ENCODE peak calls at places on chromosome 17, in six cellular contexts. R is body of pancreas, Q is IMR-90, W is A549, K is stomach, T is esophagus squamous epithelium. E is an unnamed sample.

GRCh38 chr17:39929657-39930407 is 2.3 kb downstream of the LRRC3C start:
- DNase-seq in K (no peak), Q (peak; percentile 82), R (no peak), W (peak; percentile 36), T (no peak), E (no peak)

GRCh38 chr17:68292689-68293040 is 1.4 kb downstream of the ARSG start:
- DNase-seq in W (no peak), Q (no peak), K (no peak), T (no peak), R (no peak), E (no peak)

GRCh38 chr17:66737524-66737923 is 97.4 kb upstream of the CACNG5 start:
- DNase-seq in R (peak; percentile 42), T (no peak), K (no peak), W (no peak), Q (peak; percentile 49), E (no peak)

GRCh38 chr17:73628642-73629552 is 15.3 kb downstream of the SDK2 start:
- DNase-seq in R (no peak), Q (no peak), K (no peak), W (no peak), T (no peak), E (peak; percentile 55)

GRCh38 chr17:59107306-59107670 is 608 bp upstream of the TRIM37 start:
- DNase-seq in R (no peak), K (no peak), Q (no peak), T (no peak), W (no peak), E (no peak)

GRCh38 chr17:28669918-28670317 is 7.9 kb downstream of the SUPT6H start:
- DNase-seq in W (no peak), T (no peak), R (no peak), K (no peak), Q (no peak), E (no peak)

GRCh38 chr17:68509151-68510057 is 2.8 kb upstream of the PRKAR1A start:
- DNase-seq in T (no peak), W (no peak), K (no peak), Q (no peak), R (peak; percentile 40), E (peak; percentile 87)

GRCh38 chr17:41325126-41325525 is 9.6 kb upstream of the KRTAP17-1 start:
- DNase-seq in Q (no peak), T (no peak), W (no peak), R (no peak), K (no peak), E (no peak)

GRCh38 chr17:31549121-31549524 is 157.6 kb downstream of the RAB11FIP4 start:
- DNase-seq in K (no peak), Q (no peak), T (no peak), W (peak; percentile 70), R (no peak), E (no peak)

GRCh38 chr17:31548709-31549108 is 157.2 kb downstream of the RAB11FIP4 start:
- DNase-seq in W (no peak), T (no peak), K (no peak), Q (no peak), R (no peak), E (peak; percentile 51)

GRCh38 chr17:31552568-31552967 is 161.1 kb downstream of the RAB11FIP4 start:
- DNase-seq in Q (no peak), K (no peak), R (no peak), T (no peak), W (no peak), E (no peak)

GRCh38 chr17:31550389-31551056 is 159.0 kb downstream of the RAB11FIP4 start:
- DNase-seq in W (no peak), K (no peak), R (no peak), T (no peak), Q (peak; percentile 24), E (no peak)

DNA sequence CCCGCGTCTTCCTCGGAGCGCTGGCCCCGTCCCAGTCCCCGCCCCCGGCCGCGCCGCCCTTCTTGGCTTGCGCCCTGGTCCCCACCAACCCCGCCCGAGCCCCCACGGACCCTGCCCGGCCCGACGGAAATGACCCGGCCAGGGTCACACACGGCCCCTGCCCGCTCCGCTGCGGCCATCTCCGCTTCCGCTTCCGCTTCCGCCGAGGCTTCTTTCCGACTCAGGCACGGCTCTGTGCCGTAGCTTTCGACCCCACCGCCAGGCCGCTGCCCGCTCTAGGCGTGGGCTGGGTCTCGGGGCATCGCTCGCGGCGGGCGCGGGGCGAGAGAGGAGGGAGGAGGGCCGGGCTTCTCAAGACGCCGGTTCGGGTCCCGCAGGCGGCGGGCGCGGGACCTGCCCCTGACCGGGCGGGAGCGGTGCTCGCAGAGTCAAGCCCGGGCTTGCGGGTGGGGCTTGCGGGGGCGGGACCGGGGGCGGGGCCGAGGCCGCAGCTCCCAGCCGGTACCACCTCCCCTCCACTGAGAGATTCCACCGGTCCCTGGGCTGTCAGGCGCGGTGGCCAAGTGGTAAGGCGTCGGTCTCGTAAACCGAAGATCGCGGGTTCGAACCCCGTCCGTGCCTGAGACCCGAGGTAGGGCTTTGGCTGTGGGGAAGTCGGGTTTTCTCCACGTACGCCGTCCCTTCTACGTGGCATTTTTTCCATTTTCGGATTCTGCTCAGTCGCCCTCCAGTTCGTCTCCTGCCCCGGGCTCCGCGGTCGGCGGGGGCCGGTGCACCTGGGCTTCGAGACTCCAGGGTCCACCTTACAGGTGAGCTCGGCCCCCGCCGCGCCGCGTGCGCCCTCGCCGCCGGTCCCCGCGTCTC is 158.3 kb downstream of the RAB11FIP4 start:
- DNase-seq in R (peak; percentile 96), T (peak; percentile 62), K (peak; percentile 96), W (peak; percentile 87), Q (peak; percentile 92), E (peak; percentile 96)
- TF ChIP-seq POLR2A in R (peak; percentile 64), T (no peak), K (no peak), W (peak; percentile 63), Q (no peak), E (no peak)

GRCh38 chr17:79948918-79949645 is 86.6 kb downstream of the TBC1D16 start:
- DNase-seq in R (no peak), W (no peak), Q (no peak), T (no peak), K (no peak), E (peak; percentile 65)

GRCh38 chr17:79949646-79950292 is 85.9 kb downstream of the TBC1D16 start:
- DNase-seq in T (no peak), Q (no peak), R (no peak), K (no peak), W (no peak), E (no peak)

GRCh38 chr17:79951361-79952264 is 84.1 kb downstream of the TBC1D16 start:
- DNase-seq in R (peak; percentile 83), Q (peak; percentile 89), K (peak; percentile 83), W (no peak), T (no peak), E (no peak)

GRCh38 chr17:79950306-79950705 is 85.4 kb downstream of the TBC1D16 start:
- DNase-seq in R (peak; percentile 55), Q (no peak), K (peak; percentile 69), W (no peak), T (no peak), E (no peak)

DNA sequence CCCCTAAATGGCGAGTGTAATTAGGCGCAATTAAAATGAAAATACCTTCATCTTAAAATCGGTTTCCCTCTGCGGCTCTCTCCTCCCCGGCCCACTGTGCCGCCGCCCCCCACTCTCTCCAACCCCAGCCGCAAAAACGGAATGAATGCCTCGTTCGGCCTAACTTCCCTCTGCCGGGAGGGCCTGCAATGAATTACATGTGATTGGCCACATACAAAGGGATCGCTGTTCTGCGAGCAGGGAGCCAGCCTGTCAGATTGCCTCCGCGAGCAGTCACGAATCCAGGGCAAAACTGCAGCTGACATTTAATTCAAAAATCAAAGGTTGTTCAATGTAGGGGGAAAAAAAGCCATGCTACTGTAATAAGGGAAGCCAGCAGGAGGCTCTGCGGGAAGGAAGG is 85.0 kb downstream of the TBC1D16 start:
- DNase-seq in K (no peak), Q (no peak), W (no peak), T (no peak), R (peak; percentile 49), E (no peak)
- H3K27ac ChIP-seq in K (peak overlapping the region; percentile 9), Q (no peak overlapping the region), W (no peak overlapping the region), T (no peak overlapping the region), R (peak overlapping the region; percentile 87), E (peak overlapping the region; percentile 56)

GRCh38 chr17:49194297-49194607 is 16.1 kb downstream of the GNGT2 start:
- DNase-seq in T (no peak), R (no peak), K (no peak), Q (no peak), W (no peak), E (no peak)

GRCh38 chr17:49190932-49191331 is 19.4 kb downstream of the GNGT2 start:
- DNase-seq in K (no peak), Q (no peak), T (no peak), R (no peak), W (no peak), E (no peak)

GRCh38 chr17:49193513-49194296 is 16.7 kb downstream of the GNGT2 start:
- DNase-seq in Q (peak; percentile 51), K (peak; percentile 43), W (peak; percentile 91), R (peak; percentile 37), T (no peak), E (peak; percentile 79)

GRCh38 chr17:49191407-49191916 is 18.9 kb downstream of the GNGT2 start:
- DNase-seq in W (no peak), K (no peak), T (no peak), Q (no peak), R (no peak), E (no peak)

DNA sequence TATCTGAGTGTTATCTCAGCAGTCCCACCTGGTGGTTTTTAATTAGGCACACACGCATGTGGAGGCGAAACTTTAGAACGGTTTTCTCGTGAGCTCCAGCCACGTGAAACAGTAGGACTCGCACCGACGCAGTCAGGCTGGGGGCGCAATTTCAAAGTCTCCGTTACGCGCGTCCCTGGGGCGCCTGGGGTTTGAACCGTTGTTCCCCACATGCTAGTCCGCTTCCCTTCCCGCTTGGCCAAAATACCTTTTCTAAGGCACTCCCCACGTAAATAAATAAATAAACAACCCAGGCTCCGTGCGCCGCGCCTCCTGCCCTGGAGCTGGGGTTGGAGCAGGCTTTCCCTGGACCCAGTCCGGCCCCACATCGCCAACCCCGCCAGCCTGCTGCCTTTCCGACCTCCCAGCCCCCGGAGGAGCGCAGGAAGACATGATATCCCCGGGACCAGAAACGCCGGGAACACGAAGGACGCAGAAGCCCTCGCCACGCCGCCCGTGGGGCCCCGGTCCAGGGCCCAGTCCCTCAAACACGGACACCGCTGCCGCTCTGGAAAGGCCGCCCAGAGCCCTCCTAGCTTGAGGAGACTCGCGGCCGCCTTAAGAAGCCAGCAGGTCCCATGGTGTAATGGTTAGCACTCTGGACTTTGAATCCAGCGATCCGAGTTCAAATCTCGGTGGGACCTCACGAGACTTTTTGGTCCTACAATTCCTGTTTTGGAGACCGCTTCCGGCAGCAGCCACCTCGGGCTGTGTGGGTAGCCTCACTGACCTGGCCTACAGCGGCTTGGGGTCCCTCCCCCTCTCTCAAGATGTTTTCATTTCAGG is 18.2 kb downstream of the GNGT2 start:
- DNase-seq in W (peak; percentile 75), Q (peak; percentile 77), K (peak; percentile 94), R (peak; percentile 94), T (no peak), E (peak; percentile 97)
- TF ChIP-seq POLR2A in W (peak; percentile 29), Q (peak; percentile 55), K (no peak), R (peak; percentile 51), T (peak; percentile 18), E (no peak)

GRCh38 chr17:44758414-44759095 is at the start of gene ADAM11:
- DNase-seq in K (no peak), T (no peak), W (peak; percentile 74), Q (no peak), R (no peak), E (no peak)

GRCh38 chr17:44757918-44758413 is 822 bp upstream of the ADAM11 start:
- DNase-seq in K (no peak), Q (no peak), R (no peak), W (no peak), T (no peak), E (no peak)

GRCh38 chr17:44759916-44760243 is 1.1 kb downstream of the ADAM11 start:
- DNase-seq in W (no peak), R (no peak), K (no peak), Q (no peak), T (no peak), E (no peak)

GRCh38 chr17:44759096-44759915 is 518 bp downstream of the ADAM11 start:
- DNase-seq in T (no peak), K (no peak), W (no peak), R (no peak), Q (no peak), E (no peak)

GRCh38 chr17:44757045-44757917 is 1.5 kb upstream of the ADAM11 start:
- DNase-seq in R (no peak), T (no peak), Q (no peak), K (no peak), W (no peak), E (no peak)
- H3K27ac ChIP-seq in R (no peak overlapping the region), T (no peak overlapping the region), Q (no peak overlapping the region), K (no peak overlapping the region), W (no peak overlapping the region), E (no peak overlapping the region)

E was measured in spleen.